ENCODE peak calls at places on chromosomes 2 and 18, in five cellular contexts. D, S, O, G and E are unnamed samples.

GRCh38 chr2:96099861-96100798 is 16.2 kb downstream of the ADRA2B start:
- DNase-seq in G (peak; percentile 34), O (no peak), S (no peak), D (peak; percentile 51), E (no peak)

GRCh38 chr2:104406273-104406726 is 447.6 kb upstream of the POU3F3 start:
- DNase-seq in D (no peak), S (peak; percentile 65), G (no peak), O (no peak), E (no peak)

GRCh38 chr2:236904389-236905263 is 181.1 kb upstream of the COPS8 start:
- DNase-seq in S (no peak), O (no peak), D (no peak), G (no peak), E (no peak)

GRCh38 chr2:38115216-38116012 is 39.5 kb upstream of the CYP1B1 start:
- DNase-seq in G (peak; percentile 85), D (peak; percentile 87), S (peak; percentile 49), O (peak; percentile 65), E (peak; percentile 84)

GRCh38 chr2:23124214-23124735 is 260.7 kb upstream of the KLHL29 start:
- DNase-seq in D (no peak), S (no peak), O (no peak), G (no peak), E (no peak)

GRCh38 chr2:199875400-199875799 is 24.4 kb upstream of the FTCDNL1 start:
- DNase-seq in O (no peak), G (no peak), D (no peak), S (peak; percentile 22), E (no peak)

GRCh38 chr2:45009928-45010705 is 865 bp upstream of the SIX2 start:
- DNase-seq in O (no peak), D (peak; percentile 79), G (no peak), S (peak; percentile 25), E (peak; percentile 95)

GRCh38 chr2:189500456-189501160 is 59.3 kb downstream of the WDR75 start:
- DNase-seq in D (no peak), O (no peak), S (no peak), G (no peak), E (no peak)

GRCh38 chr18:61922435-61922834 is 29.6 kb upstream of the RNF152 start:
- DNase-seq in S (peak; percentile 19), O (no peak), G (no peak), D (no peak), E (no peak)

GRCh38 chr18:12376034-12376717 is 851 bp downstream of the AFG3L2 start:
- DNase-seq in S (no peak), O (peak; percentile 30), G (peak; percentile 53), D (peak; percentile 61), E (peak; percentile 64)

GRCh38 chr2:17830053-17831034 is 14.1 kb downstream of the MSGN1 start:
- DNase-seq in G (peak; percentile 73), D (peak; percentile 67), O (peak; percentile 8), S (peak; percentile 69), E (peak; percentile 65)

GRCh38 chr2:236036045-236036444 is 132.1 kb downstream of the GBX2 start:
- DNase-seq in G (no peak), O (no peak), D (no peak), S (no peak), E (no peak)

GRCh38 chr2:219292616-219293015 is 13.4 kb downstream of the DNAJB2 start:
- DNase-seq in G (no peak), D (no peak), S (no peak), O (no peak), E (no peak)

GRCh38 chr18:3060667-3061580 is 48.0 kb upstream of the LPIN2 start:
- DNase-seq in O (peak; percentile 29), D (no peak), G (no peak), S (no peak), E (peak; percentile 34)

GRCh38 chr2:178886006-178886405 is 78.8 kb upstream of the TTN start:
- DNase-seq in S (no peak), D (no peak), G (no peak), O (no peak), E (no peak)

DNA sequence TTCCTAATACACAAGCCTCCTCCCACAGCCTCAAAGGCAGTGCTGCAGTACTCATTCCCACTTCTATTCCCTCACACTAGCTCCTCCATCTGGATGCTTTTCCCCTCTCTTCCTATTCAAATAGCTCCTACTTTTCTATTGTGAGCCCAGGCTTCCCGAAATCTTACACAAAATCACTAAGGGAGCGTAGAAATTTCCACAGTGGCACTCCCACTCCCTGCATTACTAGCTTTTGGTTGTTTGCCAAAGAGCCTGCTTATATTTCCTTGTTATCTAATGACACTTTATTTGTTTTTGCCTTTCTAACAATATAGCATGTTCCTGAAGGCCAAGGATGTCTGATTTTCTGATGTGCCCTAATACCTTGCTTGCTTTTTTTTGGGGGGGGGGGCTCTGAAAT is 10.9 kb downstream of the EPAS1 start:
- DNase-seq in D (no peak), S (no peak), O (no peak), G (no peak), E (no peak)
- H3K4me1 ChIP-seq in D (peaks cover 99% of the 10 kb centered on the region), S (peaks cover 26% of the 10 kb centered on the region), O (no peaks in the 10 kb centered on the region), G (peaks cover 100% of the 10 kb centered on the region), E (peaks cover 44% of the 10 kb centered on the region)

GRCh38 chr2:119679526-119679837 is 481 bp downstream of the TMEM177 start:
- DNase-seq in O (peak; percentile 12), S (no peak), D (no peak), G (no peak), E (no peak)

GRCh38 chr2:119681196-119681867 is 2.3 kb downstream of the TMEM177 start:
- DNase-seq in S (no peak), O (no peak), D (no peak), G (no peak), E (no peak)

GRCh38 chr2:119679846-119680245 is 845 bp downstream of the TMEM177 start:
- DNase-seq in D (no peak), O (no peak), G (no peak), S (no peak), E (no peak)

GRCh38 chr2:119680457-119681195 is 1.6 kb downstream of the TMEM177 start:
- DNase-seq in G (no peak), O (no peak), S (no peak), D (no peak), E (no peak)

GRCh38 chr2:119678021-119678656 is 862 bp upstream of the TMEM177 start:
- DNase-seq in D (no peak), S (no peak), G (no peak), O (no peak), E (no peak)
- H3K4me3 ChIP-seq in D (no peak overlapping the region), S (no peak overlapping the region), G (no peak overlapping the region), O (no peak overlapping the region), E (no peak overlapping the region)

GRCh38 chr2:28048341-28048740 is 157.8 kb downstream of the BABAM2 start:
- DNase-seq in G (no peak), S (peak; percentile 55), O (no peak), D (no peak), E (no peak)

GRCh38 chr2:28049416-28049815 is 158.9 kb downstream of the BABAM2 start:
- DNase-seq in G (no peak), O (no peak), D (no peak), S (peak; percentile 74), E (no peak)

GRCh38 chr2:28047698-28048097 is 157.2 kb downstream of the BABAM2 start:
- DNase-seq in D (no peak), S (peak; percentile 88), G (no peak), O (no peak), E (no peak)

DNA sequence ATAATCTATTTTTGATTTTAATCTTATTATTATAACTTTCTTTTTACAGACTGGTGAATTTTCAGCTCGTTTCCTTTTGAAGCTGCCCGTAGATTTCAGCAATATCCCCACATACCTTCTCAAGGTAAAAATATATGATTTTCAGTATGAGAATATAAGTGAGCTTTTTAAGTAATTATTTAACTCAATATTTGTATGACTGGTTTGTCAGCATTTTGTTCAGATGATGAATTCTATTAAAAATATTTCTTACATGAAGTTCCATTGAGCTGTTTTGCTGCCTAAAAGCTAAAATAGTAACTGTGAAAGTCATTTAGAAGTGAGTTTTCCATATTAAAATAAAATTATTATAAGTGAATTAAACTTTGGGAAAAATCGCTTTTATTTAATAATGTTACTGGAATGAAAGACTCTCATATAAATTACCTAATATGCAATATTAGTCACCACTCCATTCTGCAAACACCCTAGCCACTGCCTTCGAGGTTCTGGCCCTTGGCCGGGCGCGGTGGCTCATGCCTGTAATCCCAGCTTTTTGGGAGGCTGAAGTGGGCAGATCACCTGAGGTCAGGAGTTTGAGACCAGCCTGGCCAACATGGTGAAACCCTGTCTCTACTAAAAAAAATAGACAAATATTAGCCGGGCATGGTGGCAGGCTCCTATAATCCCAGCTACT is 155.3 kb downstream of the BABAM2 start:
- DNase-seq in O (no peak), D (no peak), G (no peak), S (no peak), E (no peak)
- H3K4me1 ChIP-seq in O (no peaks in the 10 kb centered on the region), D (peaks cover 3% of the 10 kb centered on the region), G (peaks cover 25% of the 10 kb centered on the region), S (peaks cover 23% of the 10 kb centered on the region), E (no peaks in the 10 kb centered on the region)

DNA sequence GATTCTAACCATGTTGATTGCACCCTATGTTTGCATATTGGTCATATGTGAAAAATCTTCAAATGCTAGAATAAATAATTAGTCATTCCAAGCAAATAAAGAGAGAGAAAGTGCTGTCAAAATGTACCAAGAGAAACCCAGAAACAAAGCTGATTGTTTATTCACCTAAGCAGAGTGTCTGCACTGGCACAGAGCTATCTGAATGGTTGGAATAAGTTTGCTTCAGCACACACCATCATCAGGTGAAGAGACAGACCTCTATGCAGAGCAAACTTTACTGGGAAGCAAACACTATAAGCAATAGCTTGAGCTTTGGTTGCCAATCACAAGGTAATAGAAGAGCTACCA is 25.4 kb downstream of the DSG4 start:
- DNase-seq in O (no peak), S (no peak), G (no peak), D (no peak), E (no peak)
- H3K4me3 ChIP-seq in O (no peak overlapping the region), S (no peak overlapping the region), G (no peak overlapping the region), D (no peak overlapping the region), E (no peak overlapping the region)